ENCODE peak calls at places on chromosome 22, in six cellular contexts. E, F, A, L, K and H are unnamed samples.

GRCh38 chr22:50517495-50518260 is 7.7 kb downstream of the SCO2 start:
- DNase-seq in E (no peak), F (no peak), A (no peak), L (no peak), K (no peak), H (no peak)

GRCh38 chr22:38348751-38349496 is 31.7 kb upstream of the CSNK1E start:
- DNase-seq in E (no peak), F (no peak), A (no peak), L (no peak), K (no peak), H (no peak)

GRCh38 chr22:24878969-24879368 is 67.5 kb downstream of the LHFPL7 start:
- DNase-seq in E (no peak), F (no peak), A (no peak), L (no peak), K (no peak), H (no peak)

GRCh38 chr22:28408702-28409101 is 270.9 kb downstream of the TTC28 start:
- DNase-seq in E (no peak), F (no peak), A (no peak), L (no peak), K (no peak), H (no peak)

GRCh38 chr22:46557736-46558480 is 20.5 kb upstream of the CELSR1 start:
- DNase-seq in E (no peak), F (no peak), A (no peak), L (no peak), K (no peak), H (no peak)

GRCh38 chr22:32996702-32997101 is 61.5 kb downstream of the SYN3 start:
- DNase-seq in E (no peak), F (no peak), A (no peak), L (no peak), K (no peak), H (no peak)

GRCh38 chr22:35761037-35761436 is 43.4 kb downstream of the APOL5 start:
- DNase-seq in E (no peak), F (no peak), A (no peak), L (peak), K (no peak), H (no peak)

GRCh38 chr22:19597399-19597735 is 73.2 kb upstream of the CLDN5 start:
- DNase-seq in E (no peak), F (no peak), A (no peak), L (no peak), K (no peak), H (no peak)

GRCh38 chr22:47205081-47205491 is 442.6 kb downstream of the TBC1D22A start:
- DNase-seq in E (no peak), F (no peak), A (no peak), L (no peak), K (no peak), H (no peak)

GRCh38 chr22:26753125-26753862 is 95.9 kb downstream of the MIAT start:
- DNase-seq in E (no peak), F (no peak), A (no peak), L (no peak), K (no peak), H (no peak)

GRCh38 chr22:19776433-19777031 is 16.0 kb downstream of the TBX1 start:
- DNase-seq in E (no peak), F (no peak), A (no peak), L (no peak), K (no peak), H (no peak)

GRCh38 chr22:22042599-22043295 is 60.2 kb upstream of the TOP3B start:
- DNase-seq in E (no peak), F (no peak), A (no peak), L (no peak), K (no peak), H (no peak)

GRCh38 chr22:38696606-38697005 is 4.1 kb downstream of the JOSD1 start:
- DNase-seq in E (no peak), F (no peak), A (peak), L (peak), K (no peak), H (no peak)

GRCh38 chr22:49368976-49369725 is 458.5 kb downstream of the BRD1 start:
- DNase-seq in E (peak), F (no peak), A (no peak), L (peak), K (no peak), H (no peak)

GRCh38 chr22:31530816-31531180 is 34.5 kb downstream of the SFI1 start:
- DNase-seq in E (no peak), F (no peak), A (no peak), L (no peak), K (no peak), H (no peak)

GRCh38 chr22:24271406-24271760 is 752 bp downstream of the SPECC1L start:
- DNase-seq in E (no peak), F (no peak), A (no peak), L (no peak), K (no peak), H (no peak)

GRCh38 chr22:43126506-43127165 is 16.1 kb downstream of the BIK start:
- DNase-seq in E (no peak), F (no peak), A (no peak), L (peak), K (no peak), H (peak)

GRCh38 chr22:33542153-33542552 is 378.1 kb downstream of the LARGE1 start:
- DNase-seq in E (no peak), F (no peak), A (no peak), L (no peak), K (no peak), H (no peak)

GRCh38 chr22:36577019-36577418 is 48.1 kb upstream of the EIF3D start:
- DNase-seq in E (no peak), F (no peak), A (no peak), L (peak), K (no peak), H (peak)

GRCh38 chr22:40410272-40410671 is 39.9 kb downstream of the SGSM3 start:
- DNase-seq in E (no peak), F (no peak), A (no peak), L (no peak), K (no peak), H (peak)

GRCh38 chr22:40533712-40534378 is 102.7 kb downstream of the MRTFA start:
- DNase-seq in E (peak), F (no peak), A (peak), L (peak), K (no peak), H (no peak)

GRCh38 chr22:22111267-22111751 is 128.7 kb upstream of the TOP3B start:
- DNase-seq in E (no peak), F (no peak), A (peak), L (peak), K (no peak), H (no peak)

GRCh38 chr22:32830473-32830872 is 29.0 kb downstream of the TIMP3 start:
- DNase-seq in E (no peak), F (no peak), A (no peak), L (no peak), K (no peak), H (no peak)

GRCh38 chr22:37629928-37630327 is 9.5 kb upstream of the SH3BP1 start:
- DNase-seq in E (no peak), F (no peak), A (no peak), L (no peak), K (no peak), H (no peak)

GRCh38 chr22:20211997-20212753 is 55.9 kb downstream of the RTN4R start:
- DNase-seq in E (no peak), F (no peak), A (no peak), L (no peak), K (no peak), H (no peak)

GRCh38 chr22:19891350-19892248 is 36.9 kb upstream of the GNB1L start:
- DNase-seq in E (peak), F (no peak), A (peak), L (no peak), K (peak), H (peak)

GRCh38 chr22:46134111-46134705 is 16.1 kb upstream of the PPARA start:
- DNase-seq in E (no peak), F (no peak), A (no peak), L (no peak), K (no peak), H (no peak)

GRCh38 chr22:47168441-47168840 is 406.0 kb downstream of the TBC1D22A start:
- DNase-seq in E (no peak), F (no peak), A (no peak), L (no peak), K (no peak), H (no peak)

GRCh38 chr22:45428391-45429385 is 15.2 kb downstream of the RIBC2 start:
- DNase-seq in E (no peak), F (no peak), A (no peak), L (no peak), K (no peak), H (no peak)

GRCh38 chr22:45424241-45424731 is 10.8 kb downstream of the RIBC2 start:
- DNase-seq in E (no peak), F (no peak), A (no peak), L (no peak), K (no peak), H (no peak)

GRCh38 chr22:39494471-39495120 is 7.5 kb upstream of the MIEF1 start:
- DNase-seq in E (no peak), F (no peak), A (no peak), L (no peak), K (no peak), H (no peak)

GRCh38 chr22:25878933-25879332 is 136.9 kb downstream of the MYO18B start:
- DNase-seq in E (no peak), F (no peak), A (no peak), L (no peak), K (no peak), H (no peak)

GRCh38 chr22:38754247-38755154 is 1.3 kb downstream of the SUN2 start:
- DNase-seq in E (peak), F (peak), A (peak), L (no peak), K (no peak), H (no peak)

GRCh38 chr22:42872821-42873220 is 15.7 kb upstream of the ARFGAP3 start:
- DNase-seq in E (no peak), F (no peak), A (no peak), L (no peak), K (no peak), H (no peak)

GRCh38 chr22:37775785-37776638 is 31.7 kb upstream of the GCAT start:
- DNase-seq in E (no peak), F (no peak), A (no peak), L (no peak), K (no peak), H (no peak)

GRCh38 chr22:30277547-30278344 is 11.1 kb upstream of the OSM start:
- DNase-seq in E (peak), F (no peak), A (no peak), L (no peak), K (no peak), H (peak)

GRCh38 chr22:25076281-25076680 is 123.4 kb upstream of the CRYBB3 start:
- DNase-seq in E (no peak), F (no peak), A (peak), L (no peak), K (no peak), H (no peak)

GRCh38 chr22:42070517-42071422 is at the start of gene NAGA:
- DNase-seq in E (peak), F (peak), A (peak), L (peak), K (peak), H (peak)

GRCh38 chr22:43002198-43002577 is 12.8 kb downstream of the PACSIN2 start:
- DNase-seq in E (no peak), F (no peak), A (no peak), L (no peak), K (no peak), H (no peak)